ENCODE peak calls at places on chromosomes 6 and 20, in ten cellular contexts. G, Z, B, R, L, E, C, A, H and U are unnamed samples.

GRCh38 chr20:44807684-44808056 is 2.7 kb downstream of the RIMS4 start:
- DNase-seq in L (no peak), C (no peak), R (no peak), G (no peak), H (no peak), Z (no peak), E (no peak), B (no peak), A (no peak), U (no peak)

GRCh38 chr6:52596371-52597028 is 19.6 kb upstream of the TRAM2 start:
- DNase-seq in L (no peak), A (no peak), H (peak), C (no peak), B (no peak), R (no peak), G (no peak), E (no peak), Z (no peak), U (no peak)

GRCh38 chr6:11712760-11713159 is 65.8 kb downstream of the ADTRP start:
- DNase-seq in Z (peak), H (no peak), R (no peak), G (no peak), E (no peak), C (no peak), B (no peak), A (no peak), L (no peak), U (no peak)

GRCh38 chr6:151617539-151617938 is 123.7 kb downstream of the CCDC170 start:
- DNase-seq in R (no peak), A (no peak), B (no peak), H (no peak), Z (no peak), E (no peak), C (no peak), G (no peak), L (no peak), U (no peak)

GRCh38 chr6:41589636-41590622 is 43.7 kb downstream of the FOXP4 start:
- DNase-seq in Z (no peak), B (no peak), R (no peak), E (no peak), C (no peak), A (no peak), L (no peak), G (no peak), H (no peak), U (no peak)

GRCh38 chr6:35305117-35305516 is 7.5 kb downstream of the DEF6 start:
- DNase-seq in E (no peak), H (no peak), G (no peak), A (no peak), R (no peak), Z (no peak), L (no peak), C (no peak), B (no peak), U (no peak)

GRCh38 chr20:49446808-49447207 is 35.7 kb downstream of the KCNB1 start:
- DNase-seq in G (peak), C (peak), A (peak), H (peak), R (no peak), E (peak), B (peak), L (no peak), Z (no peak), U (peak)

GRCh38 chr20:2872304-2873009 is 824 bp upstream of the PTPRA start:
- DNase-seq in B (peak), Z (peak), R (peak), G (peak), C (peak), H (peak), E (peak), A (peak), L (no peak), U (no peak)

GRCh38 chr20:26209171-26209941 is 512.7 kb upstream of the ZNF337 start:
- DNase-seq in B (no peak), G (no peak), R (no peak), A (peak), H (no peak), E (no peak), C (no peak), Z (peak), L (no peak), U (peak)

GRCh38 chr6:112331306-112331705 is 15.8 kb upstream of the RFPL4B start:
- DNase-seq in B (no peak), Z (no peak), C (no peak), G (no peak), L (no peak), R (peak), E (no peak), A (no peak), H (no peak), U (no peak)

GRCh38 chr6:5089821-5090449 is 4.8 kb downstream of the PPP1R3G start:
- DNase-seq in B (no peak), G (no peak), E (no peak), L (no peak), Z (no peak), A (no peak), R (no peak), C (no peak), H (no peak), U (no peak)

GRCh38 chr20:35314460-35315198 is 22.4 kb upstream of the FAM83C start:
- DNase-seq in H (no peak), G (no peak), C (no peak), L (no peak), A (no peak), B (no peak), R (no peak), Z (no peak), E (no peak), U (no peak)

GRCh38 chr6:38982470-38982869 is 66.1 kb upstream of the GLP1R start:
- DNase-seq in R (no peak), C (no peak), E (no peak), Z (no peak), G (no peak), H (no peak), B (no peak), L (no peak), A (no peak), U (no peak)

GRCh38 chr6:431986-432385 is 40.4 kb downstream of the IRF4 start:
- DNase-seq in E (no peak), A (no peak), L (no peak), R (no peak), G (no peak), B (no peak), Z (peak), C (no peak), H (no peak), U (no peak)

GRCh38 chr6:88730602-88731001 is 232.8 kb downstream of the RNGTT start:
- DNase-seq in R (no peak), H (no peak), E (no peak), C (no peak), Z (no peak), A (no peak), L (peak), G (no peak), B (no peak), U (no peak)

GRCh38 chr6:112269979-112270378 is 15.6 kb upstream of the LAMA4 start:
- DNase-seq in L (no peak), E (no peak), B (no peak), H (no peak), Z (no peak), G (no peak), A (no peak), R (no peak), C (no peak), U (no peak)

GRCh38 chr6:155080876-155081845 is 86.0 kb downstream of the TIAM2 start:
- DNase-seq in R (no peak), Z (no peak), A (no peak), G (no peak), C (no peak), E (no peak), L (peak), H (no peak), B (no peak), U (no peak)

GRCh38 chr6:107542170-107542569 is 52.3 kb downstream of the SOBP start:
- DNase-seq in L (no peak), R (no peak), G (no peak), E (peak), C (no peak), H (no peak), Z (no peak), A (peak), B (no peak), U (no peak)